ENCODE peak calls at places on chromosomes 3 and 15, in four cellular contexts. One of them, this sample, is unnamed.

GRCh38 chr3:134325722-134326121 is 48.5 kb downstream of the AMOTL2 start:
- DNase-seq in stimulated activated CD4-positive, alpha-beta T cell treated with anti-CD3 and anti-CD28 coated beads, TNF-alpha, amount 100 ng/mL, for 4 hours: no peak
- DNase-seq in lung: peak
- DNase-seq in fibroblast of lung: no peak
- DNase-seq in this sample: no peak

GRCh38 chr15:78316211-78317077 is 17.0 kb upstream of the SKIC8 start:
- DNase-seq in lung: no peak
- DNase-seq in stimulated activated CD4-positive, alpha-beta T cell treated with anti-CD3 and anti-CD28 coated beads, TNF-alpha, amount 100 ng/mL, for 4 hours: no peak
- DNase-seq in fibroblast of lung: no peak
- DNase-seq in this sample: no peak

GRCh38 chr3:11640009-11640673 is 3.6 kb downstream of the VGLL4 start:
- DNase-seq in lung: no peak
- DNase-seq in fibroblast of lung: no peak
- DNase-seq in stimulated activated CD4-positive, alpha-beta T cell treated with anti-CD3 and anti-CD28 coated beads, TNF-alpha, amount 100 ng/mL, for 4 hours: no peak
- DNase-seq in this sample: no peak

GRCh38 chr3:101203411-101203810 is 117.0 kb downstream of the IMPG2 start:
- DNase-seq in lung: no peak
- DNase-seq in fibroblast of lung: no peak
- DNase-seq in stimulated activated CD4-positive, alpha-beta T cell treated with anti-CD3 and anti-CD28 coated beads, TNF-alpha, amount 100 ng/mL, for 4 hours: no peak
- DNase-seq in this sample: peak

GRCh38 chr15:73844356-73844755 is 29.0 kb upstream of the TBC1D21 start:
- DNase-seq in fibroblast of lung: no peak
- DNase-seq in stimulated activated CD4-positive, alpha-beta T cell treated with anti-CD3 and anti-CD28 coated beads, TNF-alpha, amount 100 ng/mL, for 4 hours: no peak
- DNase-seq in lung: no peak
- DNase-seq in this sample: peak

GRCh38 chr3:170909129-170909903 is 879 bp upstream of the EIF5A2 start:
- DNase-seq in lung: no peak
- DNase-seq in stimulated activated CD4-positive, alpha-beta T cell treated with anti-CD3 and anti-CD28 coated beads, TNF-alpha, amount 100 ng/mL, for 4 hours: no peak
- DNase-seq in fibroblast of lung: peak
- DNase-seq in this sample: peak

GRCh38 chr15:87368511-87368910 is 888.0 kb downstream of the NTRK3 start:
- DNase-seq in lung: no peak
- DNase-seq in stimulated activated CD4-positive, alpha-beta T cell treated with anti-CD3 and anti-CD28 coated beads, TNF-alpha, amount 100 ng/mL, for 4 hours: no peak
- DNase-seq in fibroblast of lung: no peak
- DNase-seq in this sample: no peak

GRCh38 chr15:57340673-57341259 is 35.5 kb upstream of the CGNL1 start:
- DNase-seq in lung: peak
- DNase-seq in stimulated activated CD4-positive, alpha-beta T cell treated with anti-CD3 and anti-CD28 coated beads, TNF-alpha, amount 100 ng/mL, for 4 hours: peak
- DNase-seq in fibroblast of lung: peak
- DNase-seq in this sample: peak

GRCh38 chr3:129087138-129087702 is 26.6 kb downstream of the GP9 start:
- DNase-seq in stimulated activated CD4-positive, alpha-beta T cell treated with anti-CD3 and anti-CD28 coated beads, TNF-alpha, amount 100 ng/mL, for 4 hours: no peak
- DNase-seq in fibroblast of lung: peak
- DNase-seq in lung: no peak
- DNase-seq in this sample: peak

GRCh38 chr15:43085921-43086320 is 19.9 kb downstream of the UBR1 start:
- DNase-seq in stimulated activated CD4-positive, alpha-beta T cell treated with anti-CD3 and anti-CD28 coated beads, TNF-alpha, amount 100 ng/mL, for 4 hours: no peak
- DNase-seq in fibroblast of lung: peak
- DNase-seq in lung: no peak
- DNase-seq in this sample: peak

GRCh38 chr3:161875483-161875882 is 378.9 kb downstream of the OTOL1 start:
- DNase-seq in fibroblast of lung: no peak
- DNase-seq in lung: no peak
- DNase-seq in stimulated activated CD4-positive, alpha-beta T cell treated with anti-CD3 and anti-CD28 coated beads, TNF-alpha, amount 100 ng/mL, for 4 hours: no peak
- DNase-seq in this sample: no peak

GRCh38 chr3:128368626-128369025 is 98.1 kb downstream of the DNAJB8 start:
- DNase-seq in lung: no peak
- DNase-seq in stimulated activated CD4-positive, alpha-beta T cell treated with anti-CD3 and anti-CD28 coated beads, TNF-alpha, amount 100 ng/mL, for 4 hours: no peak
- DNase-seq in fibroblast of lung: no peak
- DNase-seq in this sample: no peak

GRCh38 chr3:23865595-23866396 is 51.0 kb downstream of the NKIRAS1 start:
- DNase-seq in fibroblast of lung: peak
- DNase-seq in stimulated activated CD4-positive, alpha-beta T cell treated with anti-CD3 and anti-CD28 coated beads, TNF-alpha, amount 100 ng/mL, for 4 hours: no peak
- DNase-seq in lung: no peak
- DNase-seq in this sample: peak

GRCh38 chr3:14431556-14431927 is 29.1 kb downstream of the SLC6A6 start:
- DNase-seq in lung: peak
- DNase-seq in stimulated activated CD4-positive, alpha-beta T cell treated with anti-CD3 and anti-CD28 coated beads, TNF-alpha, amount 100 ng/mL, for 4 hours: no peak
- DNase-seq in fibroblast of lung: no peak
- DNase-seq in this sample: no peak

GRCh38 chr3:185200639-185201038 is 47.8 kb upstream of the C3orf70 start:
- DNase-seq in fibroblast of lung: peak
- DNase-seq in lung: no peak
- DNase-seq in stimulated activated CD4-positive, alpha-beta T cell treated with anti-CD3 and anti-CD28 coated beads, TNF-alpha, amount 100 ng/mL, for 4 hours: no peak
- DNase-seq in this sample: peak

GRCh38 chr15:60328852-60329443 is 68.8 kb downstream of the ANXA2 start:
- DNase-seq in fibroblast of lung: peak
- DNase-seq in lung: no peak
- DNase-seq in stimulated activated CD4-positive, alpha-beta T cell treated with anti-CD3 and anti-CD28 coated beads, TNF-alpha, amount 100 ng/mL, for 4 hours: no peak
- DNase-seq in this sample: peak

GRCh38 chr3:71825551-71826283 is 40.8 kb upstream of the PROK2 start:
- DNase-seq in stimulated activated CD4-positive, alpha-beta T cell treated with anti-CD3 and anti-CD28 coated beads, TNF-alpha, amount 100 ng/mL, for 4 hours: no peak
- DNase-seq in lung: no peak
- DNase-seq in fibroblast of lung: no peak
- DNase-seq in this sample: no peak

GRCh38 chr3:111981457-111981763 is 2.6 kb downstream of the ABHD10 start:
- DNase-seq in lung: no peak
- DNase-seq in stimulated activated CD4-positive, alpha-beta T cell treated with anti-CD3 and anti-CD28 coated beads, TNF-alpha, amount 100 ng/mL, for 4 hours: no peak
- DNase-seq in fibroblast of lung: no peak
- DNase-seq in this sample: no peak

GRCh38 chr3:99965681-99966408 is 148.2 kb downstream of the CMSS1 start:
- DNase-seq in fibroblast of lung: no peak
- DNase-seq in stimulated activated CD4-positive, alpha-beta T cell treated with anti-CD3 and anti-CD28 coated beads, TNF-alpha, amount 100 ng/mL, for 4 hours: no peak
- DNase-seq in lung: no peak
- DNase-seq in this sample: no peak

GRCh38 chr15:78050851-78051250 is 26.7 kb downstream of the TBC1D2B start:
- DNase-seq in fibroblast of lung: no peak
- DNase-seq in lung: no peak
- DNase-seq in stimulated activated CD4-positive, alpha-beta T cell treated with anti-CD3 and anti-CD28 coated beads, TNF-alpha, amount 100 ng/mL, for 4 hours: no peak
- DNase-seq in this sample: peak

GRCh38 chr3:155232605-155233004 is 60.9 kb downstream of the STRIT1 start:
- DNase-seq in lung: peak
- DNase-seq in fibroblast of lung: peak
- DNase-seq in stimulated activated CD4-positive, alpha-beta T cell treated with anti-CD3 and anti-CD28 coated beads, TNF-alpha, amount 100 ng/mL, for 4 hours: no peak
- DNase-seq in this sample: peak

GRCh38 chr3:171936231-171936841 is 93.2 kb downstream of the TMEM212 start:
- DNase-seq in stimulated activated CD4-positive, alpha-beta T cell treated with anti-CD3 and anti-CD28 coated beads, TNF-alpha, amount 100 ng/mL, for 4 hours: no peak
- DNase-seq in lung: peak
- DNase-seq in fibroblast of lung: peak
- DNase-seq in this sample: peak

GRCh38 chr3:141255137-141255536 is 23.5 kb downstream of the PXYLP1 start:
- DNase-seq in fibroblast of lung: no peak
- DNase-seq in lung: no peak
- DNase-seq in stimulated activated CD4-positive, alpha-beta T cell treated with anti-CD3 and anti-CD28 coated beads, TNF-alpha, amount 100 ng/mL, for 4 hours: no peak
- DNase-seq in this sample: no peak

This sample was measured in cardiac fibroblast.